ENCODE peak calls at places on chromosomes 5 and 9, in five cellular contexts. M is HL-60; A is thyroid gland; B is CD4-positive, alpha-beta T cell; C is upper lobe of right lung. I is an unnamed sample.

GRCh38 chr9:77451507-77451906 is 196.6 kb downstream of the GNA14 start:
- DNase-seq in M (no peak), A (no peak), B (no peak), C (no peak), I (no peak)

GRCh38 chr5:55608595-55608994 is 73.8 kb upstream of the PLPP1 start:
- DNase-seq in M (no peak), A (no peak), B (no peak), C (no peak), I (no peak)

GRCh38 chr9:91162784-91163440 is 198.8 kb downstream of the AUH start:
- DNase-seq in M (peak), A (no peak), B (no peak), C (peak), I (no peak)

GRCh38 chr9:19946446-19947109 is 157.7 kb upstream of the SLC24A2 start:
- DNase-seq in M (no peak), A (no peak), B (no peak), C (no peak), I (peak)

GRCh38 chr5:140108093-140109049 is 5.5 kb upstream of the PURA start:
- DNase-seq in M (no peak), A (no peak), B (no peak), C (peak), I (no peak)

GRCh38 chr9:73200694-73201432 is 49.2 kb downstream of the ANXA1 start:
- DNase-seq in M (no peak), A (no peak), B (no peak), C (no peak), I (no peak)

GRCh38 chr9:70120834-70121510 is 77.3 kb downstream of the MAMDC2 start:
- DNase-seq in M (no peak), A (peak), B (no peak), C (no peak), I (peak)

GRCh38 chr9:121295662-121296191 is 27.8 kb downstream of the GSN start:
- DNase-seq in M (no peak), A (peak), B (no peak), C (no peak), I (no peak)

GRCh38 chr5:161314033-161314432 is 232.5 kb downstream of the GABRB2 start:
- DNase-seq in M (no peak), A (no peak), B (no peak), C (no peak), I (no peak)

GRCh38 chr5:57692582-57693487 is 210.2 kb upstream of the ACTBL2 start:
- DNase-seq in M (no peak), A (peak), B (no peak), C (peak), I (peak)

GRCh38 chr9:97109194-97109811 is 70.4 kb upstream of the CTSV start:
- DNase-seq in M (no peak), A (peak), B (peak), C (no peak), I (no peak)

GRCh38 chr9:74036549-74037231 is 460.4 kb upstream of the RORB start:
- DNase-seq in M (no peak), A (no peak), B (no peak), C (no peak), I (no peak)

GRCh38 chr5:177142029-177142681 is 8.6 kb downstream of the NSD1 start:
- DNase-seq in M (no peak), A (no peak), B (no peak), C (no peak), I (no peak)

GRCh38 chr9:77210116-77210515 is 32.8 kb downstream of the VPS13A start:
- DNase-seq in M (no peak), A (no peak), B (no peak), C (no peak), I (no peak)

GRCh38 chr9:89077519-89077918 is 86.3 kb downstream of the S1PR3 start:
- DNase-seq in M (no peak), A (no peak), B (no peak), C (no peak), I (no peak)

GRCh38 chr5:112977440-112977861 is 853 bp downstream of the DCP2 start:
- DNase-seq in M (no peak), A (no peak), B (no peak), C (no peak), I (no peak)

GRCh38 chr9:122609810-122610209 is 4.7 kb upstream of the OR1Q1 start:
- DNase-seq in M (no peak), A (no peak), B (no peak), C (no peak), I (no peak)

GRCh38 chr5:5804834-5805233 is 382.4 kb downstream of the ICE1 start:
- DNase-seq in M (no peak), A (no peak), B (no peak), C (no peak), I (no peak)

GRCh38 chr5:158522761-158523160 is 577.0 kb downstream of the EBF1 start:
- DNase-seq in M (no peak), A (no peak), B (no peak), C (no peak), I (no peak)

GRCh38 chr5:180639743-180640300 is 9.6 kb downstream of the FLT4 start:
- DNase-seq in M (no peak), A (peak), B (no peak), C (peak), I (no peak)

GRCh38 chr5:71481441-71481840 is 26.0 kb downstream of the BDP1 start:
- DNase-seq in M (no peak), A (no peak), B (no peak), C (no peak), I (peak)

GRCh38 chr5:78518365-78519197 is 130.0 kb downstream of the LHFPL2 start:
- DNase-seq in M (no peak), A (peak), B (no peak), C (no peak), I (no peak)

GRCh38 chr5:120055858-120056257 is 408.2 kb upstream of the PRR16 start:
- DNase-seq in M (no peak), A (no peak), B (no peak), C (no peak), I (no peak)
- TF ChIP-seq CTCF in M (no peak), A (no peak), B (no peak), C (peak), I (no peak)

DNA sequence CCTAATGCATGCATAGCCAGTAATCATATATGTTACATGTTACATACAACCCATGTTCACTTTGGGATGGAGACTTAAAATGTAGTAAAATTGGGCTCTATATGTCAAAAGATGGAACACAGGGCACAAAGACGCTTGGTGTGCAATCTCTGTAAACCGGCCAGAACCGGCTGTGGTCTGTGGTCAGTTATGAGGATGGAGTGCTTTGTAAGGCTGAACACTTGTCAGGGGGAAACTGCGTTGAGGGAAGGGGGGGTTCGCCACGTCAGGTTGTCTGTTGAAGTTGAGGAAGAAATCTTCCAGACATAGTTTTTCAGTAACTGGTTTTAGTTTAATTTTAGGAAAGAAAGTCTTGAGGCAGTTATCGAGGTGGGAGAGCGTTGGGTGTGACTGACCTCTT is 2.7 kb upstream of the CKMT2 start:
- DNase-seq in M (no peak), A (no peak), B (no peak), C (no peak), I (no peak)
- H3K27ac ChIP-seq in M (no peak), A (no peak), B (no peak), C (no peak), I (no peak)

GRCh38 chr5:127326438-127326837 is 35.8 kb downstream of the MEGF10 start:
- DNase-seq in M (no peak), A (no peak), B (no peak), C (no peak), I (no peak)
- TF ChIP-seq CTCF in M (no peak), A (no peak), B (no peak), C (no peak), I (no peak)

DNA sequence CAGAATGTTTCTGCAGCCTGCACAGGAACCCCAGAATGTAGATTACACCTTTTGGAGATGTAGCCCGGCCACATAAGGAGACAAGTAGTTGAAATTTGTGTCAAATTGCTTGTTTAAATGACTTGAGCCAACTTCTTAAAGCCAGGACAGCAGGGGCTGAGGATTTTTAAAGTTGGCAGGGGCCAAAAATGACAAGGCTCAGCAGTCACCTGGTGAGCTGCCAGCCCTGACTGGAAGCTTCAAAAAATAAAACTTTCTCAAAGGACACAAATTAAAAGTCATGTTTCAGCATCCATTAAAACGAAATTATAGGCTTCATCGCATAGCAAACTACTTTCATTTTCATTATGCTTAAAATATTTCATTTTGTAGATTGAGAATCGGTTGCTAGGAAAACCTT is 340.3 kb upstream of the WWC1 start:
- DNase-seq in M (no peak), A (peak), B (no peak), C (no peak), I (no peak)
- H3K27ac ChIP-seq in M (no peak), A (no peak), B (no peak), C (no peak), I (peak)

DNA sequence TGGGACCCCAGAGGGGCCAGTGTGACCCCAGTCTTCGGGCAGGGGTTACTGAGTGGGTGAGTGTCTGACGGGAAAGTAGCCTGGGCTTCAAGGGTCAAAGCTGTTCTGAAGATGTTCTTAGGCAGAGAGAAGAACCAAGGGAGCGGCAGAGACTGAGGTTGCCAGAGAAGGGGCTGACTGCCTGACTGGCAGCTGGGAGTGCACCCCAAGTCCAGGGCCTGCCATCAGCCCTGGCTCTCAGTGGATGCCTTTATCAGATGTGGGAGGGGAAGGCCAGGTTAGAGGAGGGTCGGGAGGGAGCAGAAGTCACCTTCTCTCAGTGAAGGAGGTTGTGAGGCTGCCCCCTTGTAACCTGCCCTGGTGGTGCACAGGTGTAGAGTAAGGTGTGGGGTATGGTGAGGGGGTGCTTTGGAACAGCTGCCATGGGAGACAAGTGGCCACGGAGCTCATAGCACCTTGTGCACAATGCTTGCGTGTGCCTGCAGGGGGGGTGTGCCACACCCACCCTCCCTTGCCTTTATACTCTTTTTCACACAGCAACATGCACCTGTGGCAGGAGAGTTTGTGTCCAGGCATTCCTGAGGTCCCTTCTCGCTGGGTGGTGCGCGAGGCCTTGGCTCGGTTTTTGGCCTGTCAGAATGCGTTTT is 18.9 kb downstream of the RALGPS1 start:
- DNase-seq in M (no peak), A (no peak), B (no peak), C (no peak), I (no peak)
- TF ChIP-seq CTCF in M (no peak), A (no peak), B (no peak), C (no peak), I (no peak)

GRCh38 chr9:132637801-132638200 is 32.0 kb downstream of the DDX31 start:
- DNase-seq in M (no peak), A (no peak), B (no peak), C (no peak), I (no peak)
- H3K27ac ChIP-seq in M (no peak), A (no peak), B (no peak), C (no peak), I (no peak)

GRCh38 chr9:133429641-133430161 is 7.5 kb downstream of the ADAMTS13 start:
- DNase-seq in M (no peak), A (peak), B (no peak), C (no peak), I (no peak)
- TF ChIP-seq CTCF in M (no peak), A (peak), B (no peak), C (peak), I (peak)

GRCh38 chr9:7507026-7507425 is 292.6 kb downstream of the DMAC1 start:
- DNase-seq in M (no peak), A (no peak), B (no peak), C (no peak), I (no peak)
- H3K27ac ChIP-seq in M (no peak), A (no peak), B (no peak), C (no peak), I (no peak)

I was measured in foreskin keratinocyte.